ENCODE peak calls at places on chromosomes 1 and 21, in four cellular contexts. T, H, E and G are unnamed samples.

GRCh38 chr1:9438431-9439073 is 100.7 kb upstream of the SLC25A33 start:
- DNase-seq in T (peak; percentile 87), H (peak; percentile 83), E (peak; percentile 39), G (no peak)

GRCh38 chr1:48069662-48070432 is 72.7 kb upstream of the TRABD2B start:
- DNase-seq in T (no peak), H (peak; percentile 27), E (peak; percentile 15), G (no peak)

GRCh38 chr1:165543651-165544452 is at the start of gene LRRC52:
- DNase-seq in T (peak; percentile 70), H (no peak), E (no peak), G (peak; percentile 70)

GRCh38 chr1:216119600-216119999 is 303.6 kb downstream of the USH2A start:
- DNase-seq in T (no peak), H (peak; percentile 39), E (no peak), G (no peak)

GRCh38 chr1:40256401-40257084 is 1.5 kb upstream of the ZMPSTE24 start:
- DNase-seq in T (no peak), H (no peak), E (no peak), G (no peak)

GRCh38 chr1:25243907-25244306 is 3.3 kb downstream of the RSRP1 start:
- DNase-seq in T (no peak), H (no peak), E (no peak), G (no peak)

GRCh38 chr1:82778612-82779011 is 977.9 kb downstream of the ADGRL2 start:
- DNase-seq in T (no peak), H (peak; percentile 16), E (no peak), G (no peak)

GRCh38 chr1:15584489-15585363 is at the start of gene AGMAT:
- DNase-seq in T (peak; percentile 83), H (peak; percentile 76), E (peak; percentile 65), G (peak; percentile 50)

GRCh38 chr1:87148670-87149069 is 180.0 kb upstream of the LMO4 start:
- DNase-seq in T (no peak), H (no peak), E (no peak), G (no peak)

GRCh38 chr1:178055779-178056471 is 38.0 kb upstream of the RASAL2 start:
- DNase-seq in T (no peak), H (peak; percentile 81), E (no peak), G (peak; percentile 62)

GRCh38 chr1:2855206-2856075 is 53.9 kb upstream of the TTC34 start:
- DNase-seq in T (peak; percentile 59), H (no peak), E (no peak), G (peak; percentile 35)

GRCh38 chr1:2856076-2856390 is 54.5 kb upstream of the TTC34 start:
- DNase-seq in T (peak; percentile 59), H (no peak), E (no peak), G (peak; percentile 34)

GRCh38 chr1:2853711-2854110 is 52.2 kb upstream of the TTC34 start:
- DNase-seq in T (no peak), H (no peak), E (no peak), G (peak; percentile 34)

GRCh38 chr1:2854151-2854550 is 52.7 kb upstream of the TTC34 start:
- DNase-seq in T (peak; percentile 45), H (no peak), E (no peak), G (peak; percentile 24)

GRCh38 chr1:2854611-2855010 is 53.1 kb upstream of the TTC34 start:
- DNase-seq in T (peak; percentile 45), H (no peak), E (no peak), G (no peak)
- H3K9me3 ChIP-seq in T (no peaks in the 10 kb centered on the region), H (no peaks in the 10 kb centered on the region), E (no peaks in the 10 kb centered on the region), G (no peaks in the 10 kb centered on the region)

DNA sequence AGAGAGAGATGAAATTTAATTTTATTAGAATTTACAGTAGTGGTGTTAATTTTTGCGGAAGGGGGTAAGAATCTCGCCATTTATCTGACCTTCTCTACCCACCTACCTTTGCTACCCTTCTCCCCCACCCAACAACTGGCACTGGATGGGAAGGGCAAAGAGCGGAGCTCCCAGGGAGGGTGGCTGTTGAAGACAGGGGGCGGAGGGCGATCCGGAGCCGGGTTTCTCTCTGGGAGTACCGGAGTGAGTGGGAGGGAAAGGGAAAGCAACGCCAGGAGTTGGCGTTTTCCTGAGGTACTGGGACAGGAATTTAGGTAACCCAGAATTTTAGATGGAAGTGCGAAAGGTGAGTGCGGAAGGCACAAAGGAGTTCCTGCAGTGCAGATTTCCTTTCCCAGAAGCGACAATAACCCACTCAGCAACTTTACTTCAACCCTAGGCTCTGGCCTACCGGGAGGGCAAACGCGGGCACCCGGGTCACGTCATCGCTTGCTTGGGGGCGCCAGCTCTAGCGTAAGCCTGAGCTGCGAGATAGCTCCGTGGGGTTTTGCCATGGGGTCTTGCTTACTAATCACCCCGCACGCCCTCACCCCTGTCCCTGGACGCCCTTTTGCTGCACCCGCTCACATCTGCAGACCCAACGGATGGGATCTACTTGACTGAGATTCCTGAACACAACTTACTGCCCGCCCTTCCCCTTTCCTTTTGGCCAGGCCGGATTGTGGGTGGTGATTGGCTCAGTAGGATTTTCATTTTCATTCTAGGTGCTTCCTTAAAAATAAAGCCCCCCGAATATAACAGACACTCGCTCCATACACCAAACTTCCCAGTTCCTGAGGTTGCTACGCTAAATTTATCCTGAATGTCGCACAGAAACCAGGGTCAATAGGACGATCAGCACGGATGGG is 413.0 kb upstream of the ESRRG start:
- DNase-seq in T (peak; percentile 64), H (no peak), E (no peak), G (no peak)
- H3K9me3 ChIP-seq in T (no peaks in the 10 kb centered on the region), H (no peaks in the 10 kb centered on the region), E (no peaks in the 10 kb centered on the region), G (no peaks in the 10 kb centered on the region)

DNA sequence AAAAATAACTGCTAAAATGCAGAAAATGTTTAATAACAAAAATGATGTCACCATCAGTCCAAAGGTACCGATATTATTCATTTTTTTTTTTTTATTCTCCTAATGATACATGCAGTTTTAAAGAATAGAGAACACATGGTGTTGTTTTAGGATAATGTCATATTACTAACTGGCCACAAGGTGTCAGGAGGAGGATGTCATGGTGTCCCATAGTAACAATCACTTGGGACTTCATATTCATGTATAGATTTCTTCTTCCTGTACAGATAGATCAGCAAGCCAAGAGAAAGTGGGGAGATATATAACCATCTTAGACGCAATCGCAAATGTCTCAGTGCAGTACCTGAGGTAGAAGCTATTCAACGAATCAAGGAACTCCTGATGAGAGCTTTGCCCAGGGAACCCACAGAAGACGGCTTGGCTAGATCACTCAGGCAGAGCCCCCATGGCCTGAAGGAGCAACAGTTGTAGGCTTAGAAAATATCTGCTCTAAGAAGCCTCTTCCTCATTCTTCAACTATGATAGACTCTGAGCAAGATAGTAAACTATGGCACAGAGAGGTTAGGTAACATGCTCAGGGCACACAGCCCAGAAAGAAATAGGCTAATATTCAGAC is 12.3 kb downstream of the OR2T11 start:
- DNase-seq in T (no peak), H (peak; percentile 54), E (no peak), G (no peak)
- H3K9me3 ChIP-seq in T (no peaks in the 10 kb centered on the region), H (no peaks in the 10 kb centered on the region), E (no peaks in the 10 kb centered on the region), G (no peaks in the 10 kb centered on the region)

DNA sequence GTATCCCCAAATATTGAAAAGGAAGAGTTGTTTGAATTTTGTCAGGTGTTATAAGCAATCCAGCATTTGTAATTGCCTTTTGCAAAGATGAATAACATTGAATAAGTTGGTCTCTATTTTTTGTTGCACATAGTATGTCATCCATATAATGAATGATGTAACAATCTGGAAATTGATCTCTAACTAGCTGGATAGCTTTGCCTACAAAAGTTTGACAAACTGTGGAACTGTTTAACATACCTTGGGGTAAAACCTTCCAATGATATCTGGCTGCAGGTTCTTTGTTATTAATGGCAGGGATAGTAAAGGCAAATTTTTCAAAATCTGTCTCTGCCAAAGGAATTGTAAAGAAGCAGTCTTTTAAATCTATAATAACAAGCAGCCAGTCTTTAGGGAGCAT is 7.6 kb downstream of the DAP3 start:
- DNase-seq in T (no peak), H (no peak), E (no peak), G (no peak)
- H3K9me3 ChIP-seq in T (no peaks in the 10 kb centered on the region), H (no peaks in the 10 kb centered on the region), E (no peaks in the 10 kb centered on the region), G (no peaks in the 10 kb centered on the region)

GRCh38 chr21:43970551-43970950 is 41.6 kb upstream of the TRAPPC10 start:
- DNase-seq in T (no peak), H (no peak), E (no peak), G (no peak)

GRCh38 chr21:43971201-43971991 is 40.7 kb upstream of the TRAPPC10 start:
- DNase-seq in T (no peak), H (no peak), E (no peak), G (no peak)

GRCh38 chr21:43973634-43973955 is 38.5 kb upstream of the TRAPPC10 start:
- DNase-seq in T (peak; percentile 63), H (no peak), E (no peak), G (no peak)

GRCh38 chr21:43972850-43973633 is 39.1 kb upstream of the TRAPPC10 start:
- DNase-seq in T (peak; percentile 77), H (no peak), E (no peak), G (no peak)

DNA sequence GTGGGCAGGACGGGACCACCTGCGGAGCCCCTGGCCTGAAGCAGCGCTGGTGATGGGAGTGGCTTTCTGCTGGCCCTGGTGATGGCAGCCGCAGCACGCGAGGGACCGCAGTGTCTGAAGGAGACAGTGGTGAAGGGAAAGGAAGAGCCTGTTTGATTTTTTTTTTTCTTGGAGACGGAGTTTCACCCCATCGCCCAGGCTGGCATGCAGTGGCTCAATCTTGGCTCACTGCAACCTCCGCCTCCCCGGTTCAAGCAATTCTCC is 40.2 kb upstream of the TRAPPC10 start:
- DNase-seq in T (peak; percentile 58), H (no peak), E (no peak), G (no peak)
- H3K9me3 ChIP-seq in T (no peaks in the 10 kb centered on the region), H (no peaks in the 10 kb centered on the region), E (no peaks in the 10 kb centered on the region), G (no peaks in the 10 kb centered on the region)

DNA sequence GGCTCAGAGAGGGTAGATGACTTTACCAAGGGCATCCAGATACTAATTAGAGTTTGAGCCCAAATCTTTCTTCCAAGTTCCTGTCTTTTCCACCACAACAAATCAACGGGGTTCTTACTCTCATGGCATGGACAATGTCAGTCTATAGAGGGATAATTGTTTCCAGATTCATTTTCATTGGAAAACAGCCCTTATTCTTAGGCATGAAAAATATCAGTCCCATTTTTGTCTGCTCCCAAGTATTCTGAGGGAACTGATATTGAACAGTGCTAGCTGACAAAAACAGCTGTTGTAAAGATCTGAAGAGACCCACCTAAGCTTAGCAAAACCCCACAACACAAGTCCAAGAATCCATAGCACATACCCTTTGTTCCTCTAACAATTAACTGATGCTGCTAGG is 349.1 kb upstream of the BEND5 start:
- DNase-seq in T (no peak), H (no peak), E (no peak), G (no peak)
- H3K9me3 ChIP-seq in T (no peaks in the 10 kb centered on the region), H (no peaks in the 10 kb centered on the region), E (no peaks in the 10 kb centered on the region), G (no peaks in the 10 kb centered on the region)

GRCh38 chr1:248751635-248752034 is 3.9 kb downstream of the LYPD8 start:
- DNase-seq in T (no peak), H (no peak), E (no peak), G (no peak)

GRCh38 chr1:248752981-248753525 is 2.5 kb downstream of the LYPD8 start:
- DNase-seq in T (no peak), H (no peak), E (no peak), G (no peak)

GRCh38 chr1:248753715-248754280 is 1.8 kb downstream of the LYPD8 start:
- DNase-seq in T (no peak), H (no peak), E (no peak), G (no peak)

GRCh38 chr1:248755505-248755904 is at the start of gene LYPD8:
- DNase-seq in T (no peak), H (no peak), E (peak; percentile 59), G (no peak)

GRCh38 chr1:248752119-248752931 is 3.2 kb downstream of the LYPD8 start:
- DNase-seq in T (no peak), H (peak; percentile 37), E (no peak), G (no peak)
- H3K9me3 ChIP-seq in T (no peaks in the 10 kb centered on the region), H (peaks cover 4% of the 10 kb centered on the region), E (no peaks in the 10 kb centered on the region), G (no peaks in the 10 kb centered on the region)

GRCh38 chr1:81010156-81010555 is 790.6 kb upstream of the ADGRL2 start:
- DNase-seq in T (no peak), H (no peak), E (no peak), G (no peak)

GRCh38 chr1:81004011-81004410 is 796.7 kb upstream of the ADGRL2 start:
- DNase-seq in T (no peak), H (no peak), E (no peak), G (no peak)

GRCh38 chr1:81008298-81008697 is 792.4 kb upstream of the ADGRL2 start:
- DNase-seq in T (no peak), H (no peak), E (no peak), G (no peak)

GRCh38 chr1:81007024-81007423 is 793.7 kb upstream of the ADGRL2 start:
- DNase-seq in T (no peak), H (no peak), E (no peak), G (no peak)
- H3K9me3 ChIP-seq in T (no peaks in the 10 kb centered on the region), H (no peaks in the 10 kb centered on the region), E (no peaks in the 10 kb centered on the region), G (no peaks in the 10 kb centered on the region)